ENCODE peak calls at places on chromosomes 1 and 21, in nine cellular contexts. One of them, this sample, is unnamed.

GRCh38 chr21:42461185-42461520 is 34.9 kb downstream of the RSPH1 start:
- DNase-seq in coronary artery: no peak
- DNase-seq in heart right ventricle: no peak
- DNase-seq in brain microvascular endothelial cell: no peak
- DNase-seq in testis: no peak
- DNase-seq in upper lobe of right lung: no peak
- DNase-seq in HFFc6: no peak
- DNase-seq in AG10803: no peak
- DNase-seq in kidney: no peak
- DNase-seq in this sample: no peak

GRCh38 chr1:205442051-205442721 is 13.7 kb downstream of the BLACAT1 start:
- DNase-seq in coronary artery: no peak
- DNase-seq in heart right ventricle: no peak
- DNase-seq in brain microvascular endothelial cell: no peak
- DNase-seq in HFFc6: no peak
- DNase-seq in kidney: peak; percentile 88
- DNase-seq in upper lobe of right lung: peak; percentile 68
- DNase-seq in testis: no peak
- DNase-seq in AG10803: no peak
- DNase-seq in this sample: no peak

GRCh38 chr1:225603538-225604354 is 49.2 kb downstream of the ENAH start:
- DNase-seq in heart right ventricle: no peak
- DNase-seq in brain microvascular endothelial cell: peak; percentile 51
- DNase-seq in HFFc6: peak; percentile 47
- DNase-seq in kidney: no peak
- DNase-seq in upper lobe of right lung: no peak
- DNase-seq in coronary artery: no peak
- DNase-seq in AG10803: peak; percentile 45
- DNase-seq in testis: no peak
- DNase-seq in this sample: no peak

GRCh38 chr1:6352138-6352563 is 41.4 kb downstream of the ACOT7 start:
- DNase-seq in coronary artery: no peak
- DNase-seq in testis: no peak
- DNase-seq in brain microvascular endothelial cell: no peak
- DNase-seq in kidney: no peak
- DNase-seq in heart right ventricle: no peak
- DNase-seq in AG10803: no peak
- DNase-seq in upper lobe of right lung: no peak
- DNase-seq in HFFc6: no peak
- DNase-seq in this sample: no peak

GRCh38 chr1:21961799-21962198 is 15.0 kb upstream of the CELA3B start:
- DNase-seq in testis: no peak
- DNase-seq in upper lobe of right lung: no peak
- DNase-seq in AG10803: no peak
- DNase-seq in coronary artery: no peak
- DNase-seq in heart right ventricle: no peak
- DNase-seq in brain microvascular endothelial cell: no peak
- DNase-seq in kidney: no peak
- DNase-seq in HFFc6: no peak
- DNase-seq in this sample: no peak

GRCh38 chr1:161069731-161070270 is at the start of gene ARHGAP30:
- DNase-seq in coronary artery: no peak
- DNase-seq in brain microvascular endothelial cell: no peak
- DNase-seq in HFFc6: no peak
- DNase-seq in upper lobe of right lung: peak; percentile 90
- DNase-seq in AG10803: no peak
- DNase-seq in heart right ventricle: peak; percentile 60
- DNase-seq in kidney: peak; percentile 87
- DNase-seq in testis: peak; percentile 45
- DNase-seq in this sample: no peak

GRCh38 chr1:20981903-20982695 is 194.6 kb downstream of the EIF4G3 start:
- DNase-seq in brain microvascular endothelial cell: peak; percentile 10
- DNase-seq in testis: no peak
- DNase-seq in upper lobe of right lung: no peak
- DNase-seq in HFFc6: peak; percentile 16
- DNase-seq in heart right ventricle: no peak
- DNase-seq in kidney: no peak
- DNase-seq in AG10803: peak; percentile 37
- DNase-seq in coronary artery: no peak
- DNase-seq in this sample: no peak

GRCh38 chr1:242467556-242468145 is 56.8 kb downstream of the PLD5 start:
- DNase-seq in coronary artery: no peak
- DNase-seq in heart right ventricle: no peak
- DNase-seq in HFFc6: peak; percentile 10
- DNase-seq in upper lobe of right lung: no peak
- DNase-seq in brain microvascular endothelial cell: peak; percentile 48
- DNase-seq in testis: peak; percentile 85
- DNase-seq in AG10803: peak; percentile 43
- DNase-seq in kidney: no peak
- DNase-seq in this sample: no peak

GRCh38 chr1:19744335-19744743 is 55.4 kb downstream of the TMCO4 start:
- DNase-seq in HFFc6: no peak
- DNase-seq in heart right ventricle: no peak
- DNase-seq in upper lobe of right lung: no peak
- DNase-seq in AG10803: peak; percentile 22
- DNase-seq in coronary artery: no peak
- DNase-seq in testis: no peak
- DNase-seq in brain microvascular endothelial cell: no peak
- DNase-seq in kidney: no peak
- DNase-seq in this sample: no peak

GRCh38 chr1:62417351-62417999 is 19.4 kb upstream of the USP1 start:
- DNase-seq in upper lobe of right lung: no peak
- DNase-seq in testis: no peak
- DNase-seq in brain microvascular endothelial cell: no peak
- DNase-seq in kidney: no peak
- DNase-seq in heart right ventricle: no peak
- DNase-seq in coronary artery: no peak
- DNase-seq in HFFc6: no peak
- DNase-seq in AG10803: no peak
- DNase-seq in this sample: no peak

GRCh38 chr1:183991360-183992155 is 46.0 kb downstream of the COLGALT2 start:
- DNase-seq in AG10803: no peak
- DNase-seq in upper lobe of right lung: no peak
- DNase-seq in coronary artery: no peak
- DNase-seq in HFFc6: no peak
- DNase-seq in testis: no peak
- DNase-seq in brain microvascular endothelial cell: no peak
- DNase-seq in heart right ventricle: no peak
- DNase-seq in kidney: no peak
- DNase-seq in this sample: no peak

GRCh38 chr1:174836543-174836942 is 163.2 kb upstream of the CACYBP start:
- DNase-seq in upper lobe of right lung: no peak
- DNase-seq in coronary artery: no peak
- DNase-seq in HFFc6: no peak
- DNase-seq in heart right ventricle: no peak
- DNase-seq in AG10803: peak; percentile 5
- DNase-seq in kidney: no peak
- DNase-seq in testis: no peak
- DNase-seq in brain microvascular endothelial cell: no peak
- DNase-seq in this sample: no peak

DNA sequence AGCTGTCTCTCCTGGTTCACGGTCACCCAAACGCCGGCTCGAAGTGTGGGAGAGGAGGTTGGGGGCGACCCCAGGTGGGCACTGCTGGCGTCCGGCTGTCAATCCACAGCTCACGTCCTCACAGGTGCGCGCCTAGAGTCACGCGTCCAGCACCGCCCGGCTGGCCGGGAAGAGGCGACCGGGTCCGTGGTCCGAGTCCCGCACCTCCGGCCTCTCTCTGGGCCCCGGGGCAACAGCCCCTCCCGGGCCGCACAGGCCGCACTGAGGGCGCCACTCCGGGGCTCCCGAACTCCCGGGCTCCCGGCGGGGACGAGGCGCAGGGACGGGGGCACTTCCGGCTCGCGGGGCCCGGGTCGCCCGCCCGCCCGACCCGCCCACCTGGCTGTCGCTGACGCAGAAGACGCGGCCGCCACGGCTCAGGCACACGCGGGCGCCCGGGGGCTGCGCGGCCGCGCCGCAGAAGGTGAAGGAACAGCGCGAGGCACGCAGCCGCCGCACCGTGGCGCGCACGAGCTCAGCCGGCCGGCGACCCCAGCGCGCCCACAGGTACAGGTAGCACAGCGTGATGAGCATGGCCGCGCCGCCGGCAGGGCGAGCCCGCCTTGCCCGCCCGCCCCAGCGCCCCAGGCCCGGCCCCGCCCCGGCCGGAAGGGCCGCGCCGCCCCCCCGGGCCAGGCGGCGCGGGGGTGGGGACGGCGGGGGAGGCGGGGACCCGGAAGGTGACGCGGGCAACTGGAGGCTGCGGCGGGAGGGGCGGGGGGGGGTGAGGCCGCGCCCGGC is at the start of gene HLCS:
- DNase-seq in coronary artery: peak; percentile 85
- DNase-seq in AG10803: peak; percentile 68
- DNase-seq in kidney: peak; percentile 88
- DNase-seq in testis: peak; percentile 58
- DNase-seq in upper lobe of right lung: peak; percentile 90
- DNase-seq in HFFc6: peak; percentile 3
- DNase-seq in heart right ventricle: peak; percentile 77
- DNase-seq in brain microvascular endothelial cell: peak; percentile 11
- DNase-seq in this sample: no peak
- TF ChIP-seq CTCF in coronary artery: no peak
- TF ChIP-seq CTCF in AG10803: no peak
- TF ChIP-seq CTCF in kidney: peak; percentile 17
- TF ChIP-seq CTCF in testis: no peak
- TF ChIP-seq CTCF in upper lobe of right lung: no peak
- TF ChIP-seq CTCF in HFFc6: peak; percentile 36
- TF ChIP-seq CTCF in heart right ventricle: no peak
- TF ChIP-seq CTCF in brain microvascular endothelial cell: no peak
- TF ChIP-seq CTCF in this sample: peak; percentile 37

DNA sequence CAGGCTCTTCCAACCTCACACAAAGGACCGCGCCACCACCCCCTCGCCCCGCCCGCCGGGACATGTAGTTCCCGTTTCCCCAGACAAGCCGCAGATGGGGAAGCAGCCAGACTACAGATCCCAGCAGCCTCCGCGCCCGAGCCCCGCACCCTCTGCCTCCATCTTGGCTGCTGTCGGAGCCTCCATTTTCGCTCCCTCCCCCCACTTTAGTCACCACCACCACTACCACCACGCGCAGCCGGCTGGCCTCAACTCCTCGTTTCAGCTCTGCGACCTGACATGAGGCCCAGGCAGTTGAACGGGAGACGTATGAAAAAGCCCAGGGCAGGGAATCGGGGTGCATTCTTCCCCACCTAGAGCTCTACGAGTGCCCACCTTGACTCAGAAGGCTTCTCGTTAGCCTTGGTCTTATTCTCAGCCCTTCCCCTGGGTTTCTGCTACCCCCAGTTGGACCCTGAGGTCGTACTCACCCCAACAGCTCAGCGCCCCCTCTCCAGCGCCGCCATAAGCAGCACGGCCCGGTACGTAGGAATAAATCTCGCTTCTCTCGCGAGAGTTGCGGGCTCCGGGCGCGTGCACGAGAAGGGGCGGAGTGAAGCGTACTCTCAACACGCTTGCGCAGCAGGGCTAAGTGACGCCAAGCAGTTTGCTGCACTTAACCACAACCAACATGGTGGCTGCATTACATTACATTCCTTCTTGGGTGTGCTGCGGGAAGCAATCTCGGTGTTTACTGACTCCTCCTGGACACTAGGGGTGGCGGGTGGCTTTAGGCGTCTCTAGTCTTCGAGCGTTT is at the start of gene CSDE1:
- DNase-seq in heart right ventricle: peak; percentile 95
- DNase-seq in upper lobe of right lung: peak; percentile 98
- DNase-seq in kidney: peak; percentile 98
- DNase-seq in brain microvascular endothelial cell: peak; percentile 98
- DNase-seq in testis: peak; percentile 98
- DNase-seq in HFFc6: peak; percentile 99
- DNase-seq in AG10803: peak; percentile 99
- DNase-seq in coronary artery: peak; percentile 97
- DNase-seq in this sample: peak; percentile 99
- TF ChIP-seq CTCF in heart right ventricle: peak; percentile 42
- TF ChIP-seq CTCF in upper lobe of right lung: peak; percentile 39
- TF ChIP-seq CTCF in kidney: peak; percentile 18
- TF ChIP-seq CTCF in brain microvascular endothelial cell: peak; percentile 71
- TF ChIP-seq CTCF in testis: peak; percentile 27
- TF ChIP-seq CTCF in HFFc6: peak; percentile 66
- TF ChIP-seq CTCF in AG10803: peak; percentile 60
- TF ChIP-seq CTCF in coronary artery: no peak
- TF ChIP-seq CTCF in this sample: peak; percentile 53

DNA sequence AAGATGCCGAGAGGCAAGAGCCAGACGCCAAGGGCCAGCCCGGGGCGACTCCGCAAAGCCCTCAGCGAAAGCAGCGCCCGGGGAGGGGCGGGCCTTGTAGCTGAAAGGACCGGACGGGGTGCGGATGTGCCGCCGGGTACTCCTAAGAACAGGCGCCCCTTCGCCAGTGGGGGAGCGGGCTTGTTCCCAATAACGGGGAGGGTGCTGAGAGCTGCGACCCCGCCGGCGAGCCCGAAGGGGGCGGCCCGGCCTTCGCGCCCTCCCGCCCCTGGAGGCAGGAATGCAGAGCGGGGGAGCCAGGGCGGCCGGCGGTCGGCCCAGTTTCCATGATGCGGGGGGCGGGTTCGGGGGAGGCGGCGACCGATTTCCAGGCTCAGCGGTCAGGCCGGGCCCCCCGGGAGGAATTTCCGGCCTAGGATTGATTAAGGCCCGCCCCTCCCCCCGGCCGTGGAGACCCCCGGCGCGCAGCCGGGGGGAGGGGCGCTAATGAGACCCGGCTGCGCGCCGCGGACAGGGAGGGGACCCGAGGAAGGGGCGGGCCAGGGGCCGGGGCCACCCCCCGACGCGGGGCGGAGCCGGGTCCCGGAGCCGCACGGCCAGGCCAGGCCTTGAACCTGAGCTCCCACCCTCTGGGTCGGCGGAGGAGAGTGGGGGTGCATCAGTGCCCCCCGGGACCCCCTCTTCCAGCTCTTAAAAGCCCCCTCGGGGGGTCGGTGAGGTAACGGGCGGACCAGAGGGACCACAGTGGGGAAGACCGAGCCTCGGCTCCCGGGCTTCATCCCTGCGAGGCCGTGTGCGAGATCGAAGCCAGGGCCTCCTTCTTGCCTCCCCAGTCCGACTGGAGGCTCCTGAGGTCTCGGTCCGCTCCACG is 898 bp upstream of the TMEM200B start:
- DNase-seq in HFFc6: peak; percentile 50
- DNase-seq in AG10803: peak; percentile 77
- DNase-seq in coronary artery: peak; percentile 93
- DNase-seq in kidney: peak; percentile 95
- DNase-seq in heart right ventricle: peak; percentile 83
- DNase-seq in upper lobe of right lung: peak; percentile 77
- DNase-seq in testis: peak; percentile 88
- DNase-seq in brain microvascular endothelial cell: peak; percentile 46
- DNase-seq in this sample: peak; percentile 95
- TF ChIP-seq CTCF in HFFc6: peak; percentile 93
- TF ChIP-seq CTCF in AG10803: peak; percentile 41
- TF ChIP-seq CTCF in coronary artery: peak; percentile 86
- TF ChIP-seq CTCF in kidney: peak; percentile 47
- TF ChIP-seq CTCF in heart right ventricle: peak; percentile 54
- TF ChIP-seq CTCF in upper lobe of right lung: peak; percentile 59
- TF ChIP-seq CTCF in testis: peak; percentile 96
- TF ChIP-seq CTCF in brain microvascular endothelial cell: peak; percentile 59
- TF ChIP-seq CTCF in this sample: peak; percentile 82

DNA sequence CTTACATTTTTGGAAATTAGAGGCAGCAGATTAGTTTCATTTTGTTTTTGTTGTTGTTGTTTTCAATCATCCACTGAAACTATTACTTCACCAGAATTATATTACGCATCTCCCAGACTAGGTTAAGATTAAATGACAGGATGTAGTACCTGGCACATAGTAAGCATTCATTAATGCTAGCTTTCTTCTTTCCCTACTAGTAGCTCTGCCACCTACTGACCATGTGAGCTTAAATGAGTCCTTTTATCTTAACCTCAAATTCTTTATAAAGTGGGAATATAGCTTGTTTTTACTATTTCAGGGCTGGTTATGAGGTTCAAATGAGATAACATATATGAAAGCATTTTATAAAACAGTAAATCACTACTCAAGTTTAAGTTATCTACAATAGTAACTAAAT is 10.2 kb upstream of the ASPM start:
- DNase-seq in brain microvascular endothelial cell: no peak
- DNase-seq in coronary artery: no peak
- DNase-seq in kidney: no peak
- DNase-seq in HFFc6: no peak
- DNase-seq in AG10803: no peak
- DNase-seq in testis: no peak
- DNase-seq in heart right ventricle: no peak
- DNase-seq in upper lobe of right lung: no peak
- DNase-seq in this sample: no peak
- TF ChIP-seq CTCF in brain microvascular endothelial cell: no peak
- TF ChIP-seq CTCF in coronary artery: no peak
- TF ChIP-seq CTCF in kidney: no peak
- TF ChIP-seq CTCF in HFFc6: peak; percentile 46
- TF ChIP-seq CTCF in AG10803: no peak
- TF ChIP-seq CTCF in testis: no peak
- TF ChIP-seq CTCF in heart right ventricle: no peak
- TF ChIP-seq CTCF in upper lobe of right lung: no peak
- TF ChIP-seq CTCF in this sample: peak; percentile 34